ENCODE peak calls at places on chromosomes 7 and 10, in five cellular contexts. One of them, this sample, is unnamed.

GRCh38 chr7:157429001-157429679 is 92.3 kb downstream of the DNAJB6 start:
- DNase-seq in T-helper 17 cell: no peak
- DNase-seq in left lobe of liver: no peak
- DNase-seq in HTR-8/SVneo: no peak
- DNase-seq in NCI-H2227 treated with DMSO at 0.1 percent for 48 hours: peak
- DNase-seq in this sample: no peak

GRCh38 chr10:49688920-49689319 is 9.5 kb downstream of the C10orf53 start:
- DNase-seq in T-helper 17 cell: no peak
- DNase-seq in HTR-8/SVneo: no peak
- DNase-seq in left lobe of liver: peak
- DNase-seq in NCI-H2227 treated with DMSO at 0.1 percent for 48 hours: no peak
- DNase-seq in this sample: no peak

GRCh38 chr10:117911684-117912083 is 135.1 kb downstream of the RAB11FIP2 start:
- DNase-seq in HTR-8/SVneo: no peak
- DNase-seq in T-helper 17 cell: no peak
- DNase-seq in NCI-H2227 treated with DMSO at 0.1 percent for 48 hours: no peak
- DNase-seq in left lobe of liver: no peak
- DNase-seq in this sample: no peak

GRCh38 chr7:104950754-104951153 is 63.3 kb upstream of the KMT2E start:
- DNase-seq in left lobe of liver: no peak
- DNase-seq in HTR-8/SVneo: no peak
- DNase-seq in T-helper 17 cell: no peak
- DNase-seq in NCI-H2227 treated with DMSO at 0.1 percent for 48 hours: no peak
- DNase-seq in this sample: no peak

GRCh38 chr7:140506788-140507464 is 27.6 kb upstream of the MKRN1 start:
- DNase-seq in NCI-H2227 treated with DMSO at 0.1 percent for 48 hours: peak
- DNase-seq in HTR-8/SVneo: peak
- DNase-seq in T-helper 17 cell: no peak
- DNase-seq in left lobe of liver: no peak
- DNase-seq in this sample: no peak

GRCh38 chr7:117285821-117286220 is 37.0 kb downstream of the WNT2 start:
- DNase-seq in left lobe of liver: no peak
- DNase-seq in NCI-H2227 treated with DMSO at 0.1 percent for 48 hours: no peak
- DNase-seq in HTR-8/SVneo: no peak
- DNase-seq in T-helper 17 cell: no peak
- DNase-seq in this sample: no peak

GRCh38 chr10:132540456-132540855 is 2.9 kb downstream of the INPP5A start:
- DNase-seq in left lobe of liver: no peak
- DNase-seq in NCI-H2227 treated with DMSO at 0.1 percent for 48 hours: no peak
- DNase-seq in HTR-8/SVneo: no peak
- DNase-seq in T-helper 17 cell: no peak
- DNase-seq in this sample: no peak

GRCh38 chr7:44323381-44324203 is 1.8 kb downstream of the CAMK2B start:
- DNase-seq in HTR-8/SVneo: no peak
- DNase-seq in left lobe of liver: no peak
- DNase-seq in NCI-H2227 treated with DMSO at 0.1 percent for 48 hours: no peak
- DNase-seq in T-helper 17 cell: no peak
- DNase-seq in this sample: no peak

GRCh38 chr10:86393858-86394472 is 27.4 kb upstream of the GRID1 start:
- DNase-seq in T-helper 17 cell: no peak
- DNase-seq in HTR-8/SVneo: no peak
- DNase-seq in NCI-H2227 treated with DMSO at 0.1 percent for 48 hours: no peak
- DNase-seq in left lobe of liver: no peak
- DNase-seq in this sample: no peak

GRCh38 chr10:4867520-4868356 is 41.7 kb downstream of the AKR1E2 start:
- DNase-seq in T-helper 17 cell: no peak
- DNase-seq in HTR-8/SVneo: no peak
- DNase-seq in NCI-H2227 treated with DMSO at 0.1 percent for 48 hours: no peak
- DNase-seq in left lobe of liver: no peak
- DNase-seq in this sample: no peak

GRCh38 chr7:47380325-47381131 is 201.4 kb downstream of the TNS3 start:
- DNase-seq in T-helper 17 cell: no peak
- DNase-seq in NCI-H2227 treated with DMSO at 0.1 percent for 48 hours: no peak
- DNase-seq in HTR-8/SVneo: peak
- DNase-seq in left lobe of liver: no peak
- DNase-seq in this sample: no peak

This sample was measured in natural killer cell.